ENCODE peak calls at places on chromosomes 13 and 19, in eight cellular contexts. One of them, this sample, is unnamed.

GRCh38 chr19:8224394-8225145 is 15.4 kb downstream of the CERS4 start:
- DNase-seq in NCI-H226: no peak
- DNase-seq in nephron progenitor cell: no peak
- DNase-seq in lower leg skin: peak
- DNase-seq in mucosa of gallbladder: no peak
- DNase-seq in stimulated activated naive CD4-positive, alpha-beta T cell: no peak
- DNase-seq in stimulated activated CD4-positive, alpha-beta T cell treated with anti-CD3 and anti-CD28 coated beads, Interleukin-1b, Interleukin-23, amount 100 ng/mL, for 24 hours: no peak
- DNase-seq in AG08396: no peak
- DNase-seq in this sample: no peak

GRCh38 chr13:42855416-42855815 is 74.0 kb downstream of the FAM216B start:
- DNase-seq in NCI-H226: no peak
- DNase-seq in nephron progenitor cell: no peak
- DNase-seq in lower leg skin: no peak
- DNase-seq in mucosa of gallbladder: no peak
- DNase-seq in stimulated activated naive CD4-positive, alpha-beta T cell: no peak
- DNase-seq in stimulated activated CD4-positive, alpha-beta T cell treated with anti-CD3 and anti-CD28 coated beads, Interleukin-1b, Interleukin-23, amount 100 ng/mL, for 24 hours: no peak
- DNase-seq in AG08396: no peak
- DNase-seq in this sample: no peak

GRCh38 chr13:113490496-113491417 is at the start of gene DCUN1D2:
- DNase-seq in NCI-H226: peak
- DNase-seq in nephron progenitor cell: peak
- DNase-seq in lower leg skin: peak
- DNase-seq in mucosa of gallbladder: peak
- DNase-seq in stimulated activated naive CD4-positive, alpha-beta T cell: peak
- DNase-seq in stimulated activated CD4-positive, alpha-beta T cell treated with anti-CD3 and anti-CD28 coated beads, Interleukin-1b, Interleukin-23, amount 100 ng/mL, for 24 hours: peak
- DNase-seq in AG08396: peak
- DNase-seq in this sample: peak

GRCh38 chr13:39036212-39036611 is 1.7 kb downstream of the PROSER1 start:
- DNase-seq in NCI-H226: no peak
- DNase-seq in nephron progenitor cell: no peak
- DNase-seq in lower leg skin: no peak
- DNase-seq in mucosa of gallbladder: no peak
- DNase-seq in stimulated activated naive CD4-positive, alpha-beta T cell: no peak
- DNase-seq in stimulated activated CD4-positive, alpha-beta T cell treated with anti-CD3 and anti-CD28 coated beads, Interleukin-1b, Interleukin-23, amount 100 ng/mL, for 24 hours: no peak
- DNase-seq in AG08396: no peak
- DNase-seq in this sample: no peak

GRCh38 chr19:6227941-6228325 is 51.8 kb downstream of the MLLT1 start:
- DNase-seq in NCI-H226: no peak
- DNase-seq in nephron progenitor cell: no peak
- DNase-seq in lower leg skin: no peak
- DNase-seq in mucosa of gallbladder: no peak
- DNase-seq in stimulated activated naive CD4-positive, alpha-beta T cell: no peak
- DNase-seq in stimulated activated CD4-positive, alpha-beta T cell treated with anti-CD3 and anti-CD28 coated beads, Interleukin-1b, Interleukin-23, amount 100 ng/mL, for 24 hours: no peak
- DNase-seq in AG08396: no peak
- DNase-seq in this sample: no peak

GRCh38 chr19:1985588-1986356 is 29.7 kb downstream of the BTBD2 start:
- DNase-seq in NCI-H226: no peak
- DNase-seq in nephron progenitor cell: no peak
- DNase-seq in lower leg skin: no peak
- DNase-seq in mucosa of gallbladder: no peak
- DNase-seq in stimulated activated naive CD4-positive, alpha-beta T cell: no peak
- DNase-seq in stimulated activated CD4-positive, alpha-beta T cell treated with anti-CD3 and anti-CD28 coated beads, Interleukin-1b, Interleukin-23, amount 100 ng/mL, for 24 hours: no peak
- DNase-seq in AG08396: no peak
- DNase-seq in this sample: no peak

GRCh38 chr19:14072535-14073231 is at the start of gene MISP3:
- DNase-seq in NCI-H226: no peak
- DNase-seq in nephron progenitor cell: peak
- DNase-seq in lower leg skin: peak
- DNase-seq in mucosa of gallbladder: peak
- DNase-seq in stimulated activated naive CD4-positive, alpha-beta T cell: no peak
- DNase-seq in stimulated activated CD4-positive, alpha-beta T cell treated with anti-CD3 and anti-CD28 coated beads, Interleukin-1b, Interleukin-23, amount 100 ng/mL, for 24 hours: no peak
- DNase-seq in AG08396: peak
- DNase-seq in this sample: no peak

GRCh38 chr13:111846396-111847174 is 220.4 kb upstream of the SOX1 start:
- DNase-seq in NCI-H226: no peak
- DNase-seq in nephron progenitor cell: no peak
- DNase-seq in lower leg skin: no peak
- DNase-seq in mucosa of gallbladder: no peak
- DNase-seq in stimulated activated naive CD4-positive, alpha-beta T cell: no peak
- DNase-seq in stimulated activated CD4-positive, alpha-beta T cell treated with anti-CD3 and anti-CD28 coated beads, Interleukin-1b, Interleukin-23, amount 100 ng/mL, for 24 hours: no peak
- DNase-seq in AG08396: no peak
- DNase-seq in this sample: no peak

GRCh38 chr19:29881386-29881785 is 60.7 kb upstream of the URI1 start:
- DNase-seq in NCI-H226: no peak
- DNase-seq in nephron progenitor cell: no peak
- DNase-seq in lower leg skin: no peak
- DNase-seq in mucosa of gallbladder: no peak
- DNase-seq in stimulated activated naive CD4-positive, alpha-beta T cell: no peak
- DNase-seq in stimulated activated CD4-positive, alpha-beta T cell treated with anti-CD3 and anti-CD28 coated beads, Interleukin-1b, Interleukin-23, amount 100 ng/mL, for 24 hours: no peak
- DNase-seq in AG08396: peak
- DNase-seq in this sample: no peak

GRCh38 chr13:27792393-27793218 is at the start of gene GSX1:
- DNase-seq in NCI-H226: peak
- DNase-seq in nephron progenitor cell: peak
- DNase-seq in lower leg skin: no peak
- DNase-seq in mucosa of gallbladder: peak
- DNase-seq in stimulated activated naive CD4-positive, alpha-beta T cell: no peak
- DNase-seq in stimulated activated CD4-positive, alpha-beta T cell treated with anti-CD3 and anti-CD28 coated beads, Interleukin-1b, Interleukin-23, amount 100 ng/mL, for 24 hours: no peak
- DNase-seq in AG08396: peak
- DNase-seq in this sample: no peak

GRCh38 chr19:35890113-35890650 is 10.2 kb downstream of the NFKBID start:
- DNase-seq in NCI-H226: no peak
- DNase-seq in nephron progenitor cell: no peak
- DNase-seq in lower leg skin: no peak
- DNase-seq in mucosa of gallbladder: no peak
- DNase-seq in stimulated activated naive CD4-positive, alpha-beta T cell: no peak
- DNase-seq in stimulated activated CD4-positive, alpha-beta T cell treated with anti-CD3 and anti-CD28 coated beads, Interleukin-1b, Interleukin-23, amount 100 ng/mL, for 24 hours: no peak
- DNase-seq in AG08396: no peak
- DNase-seq in this sample: no peak

GRCh38 chr13:60111726-60112125 is 52.0 kb downstream of the DIAPH3 start:
- DNase-seq in NCI-H226: no peak
- DNase-seq in nephron progenitor cell: no peak
- DNase-seq in lower leg skin: no peak
- DNase-seq in mucosa of gallbladder: no peak
- DNase-seq in stimulated activated naive CD4-positive, alpha-beta T cell: no peak
- DNase-seq in stimulated activated CD4-positive, alpha-beta T cell treated with anti-CD3 and anti-CD28 coated beads, Interleukin-1b, Interleukin-23, amount 100 ng/mL, for 24 hours: no peak
- DNase-seq in AG08396: no peak
- DNase-seq in this sample: no peak

GRCh38 chr13:112783135-112783945 is 93.5 kb downstream of the ATP11A start:
- DNase-seq in NCI-H226: no peak
- DNase-seq in nephron progenitor cell: no peak
- DNase-seq in lower leg skin: peak
- DNase-seq in mucosa of gallbladder: no peak
- DNase-seq in stimulated activated naive CD4-positive, alpha-beta T cell: no peak
- DNase-seq in stimulated activated CD4-positive, alpha-beta T cell treated with anti-CD3 and anti-CD28 coated beads, Interleukin-1b, Interleukin-23, amount 100 ng/mL, for 24 hours: no peak
- DNase-seq in AG08396: peak
- DNase-seq in this sample: no peak

GRCh38 chr13:96075953-96076543 is 13.9 kb upstream of the HS6ST3 start:
- DNase-seq in NCI-H226: no peak
- DNase-seq in nephron progenitor cell: no peak
- DNase-seq in lower leg skin: no peak
- DNase-seq in mucosa of gallbladder: no peak
- DNase-seq in stimulated activated naive CD4-positive, alpha-beta T cell: no peak
- DNase-seq in stimulated activated CD4-positive, alpha-beta T cell treated with anti-CD3 and anti-CD28 coated beads, Interleukin-1b, Interleukin-23, amount 100 ng/mL, for 24 hours: no peak
- DNase-seq in AG08396: peak
- DNase-seq in this sample: no peak

GRCh38 chr13:47117268-47117667 is 220.4 kb upstream of the HTR2A start:
- DNase-seq in NCI-H226: no peak
- DNase-seq in nephron progenitor cell: no peak
- DNase-seq in lower leg skin: no peak
- DNase-seq in mucosa of gallbladder: no peak
- DNase-seq in stimulated activated naive CD4-positive, alpha-beta T cell: no peak
- DNase-seq in stimulated activated CD4-positive, alpha-beta T cell treated with anti-CD3 and anti-CD28 coated beads, Interleukin-1b, Interleukin-23, amount 100 ng/mL, for 24 hours: no peak
- DNase-seq in AG08396: peak
- DNase-seq in this sample: no peak

GRCh38 chr13:37427843-37428494 is 170.6 kb downstream of the POSTN start:
- DNase-seq in NCI-H226: no peak
- DNase-seq in nephron progenitor cell: no peak
- DNase-seq in lower leg skin: no peak
- DNase-seq in mucosa of gallbladder: no peak
- DNase-seq in stimulated activated naive CD4-positive, alpha-beta T cell: no peak
- DNase-seq in stimulated activated CD4-positive, alpha-beta T cell treated with anti-CD3 and anti-CD28 coated beads, Interleukin-1b, Interleukin-23, amount 100 ng/mL, for 24 hours: no peak
- DNase-seq in AG08396: no peak
- DNase-seq in this sample: no peak

GRCh38 chr19:9060559-9061340 is 26.1 kb upstream of the OR1M1 start:
- DNase-seq in NCI-H226: no peak
- DNase-seq in nephron progenitor cell: no peak
- DNase-seq in lower leg skin: no peak
- DNase-seq in mucosa of gallbladder: no peak
- DNase-seq in stimulated activated naive CD4-positive, alpha-beta T cell: no peak
- DNase-seq in stimulated activated CD4-positive, alpha-beta T cell treated with anti-CD3 and anti-CD28 coated beads, Interleukin-1b, Interleukin-23, amount 100 ng/mL, for 24 hours: no peak
- DNase-seq in AG08396: no peak
- DNase-seq in this sample: no peak

GRCh38 chr13:33725340-33725739 is 92.6 kb upstream of the RFC3 start:
- DNase-seq in NCI-H226: no peak
- DNase-seq in nephron progenitor cell: no peak
- DNase-seq in lower leg skin: no peak
- DNase-seq in mucosa of gallbladder: no peak
- DNase-seq in stimulated activated naive CD4-positive, alpha-beta T cell: no peak
- DNase-seq in stimulated activated CD4-positive, alpha-beta T cell treated with anti-CD3 and anti-CD28 coated beads, Interleukin-1b, Interleukin-23, amount 100 ng/mL, for 24 hours: no peak
- DNase-seq in AG08396: no peak
- DNase-seq in this sample: no peak

GRCh38 chr13:26342898-26343297 is 89.0 kb downstream of the CDK8 start:
- DNase-seq in NCI-H226: no peak
- DNase-seq in nephron progenitor cell: no peak
- DNase-seq in lower leg skin: no peak
- DNase-seq in mucosa of gallbladder: no peak
- DNase-seq in stimulated activated naive CD4-positive, alpha-beta T cell: no peak
- DNase-seq in stimulated activated CD4-positive, alpha-beta T cell treated with anti-CD3 and anti-CD28 coated beads, Interleukin-1b, Interleukin-23, amount 100 ng/mL, for 24 hours: no peak
- DNase-seq in AG08396: no peak
- DNase-seq in this sample: no peak

GRCh38 chr19:40691421-40692211 is 1.2 kb upstream of the NUMBL start:
- DNase-seq in NCI-H226: no peak
- DNase-seq in nephron progenitor cell: peak
- DNase-seq in lower leg skin: no peak
- DNase-seq in mucosa of gallbladder: no peak
- DNase-seq in stimulated activated naive CD4-positive, alpha-beta T cell: no peak
- DNase-seq in stimulated activated CD4-positive, alpha-beta T cell treated with anti-CD3 and anti-CD28 coated beads, Interleukin-1b, Interleukin-23, amount 100 ng/mL, for 24 hours: no peak
- DNase-seq in AG08396: no peak
- DNase-seq in this sample: no peak

GRCh38 chr19:14517840-14518505 is at the start of gene DNAJB1:
- DNase-seq in NCI-H226: peak
- DNase-seq in nephron progenitor cell: peak
- DNase-seq in lower leg skin: peak
- DNase-seq in mucosa of gallbladder: peak
- DNase-seq in stimulated activated naive CD4-positive, alpha-beta T cell: no peak
- DNase-seq in stimulated activated CD4-positive, alpha-beta T cell treated with anti-CD3 and anti-CD28 coated beads, Interleukin-1b, Interleukin-23, amount 100 ng/mL, for 24 hours: no peak
- DNase-seq in AG08396: peak
- DNase-seq in this sample: peak

GRCh38 chr13:21240586-21240985 is 64.1 kb downstream of the MRPL57 start:
- DNase-seq in NCI-H226: no peak
- DNase-seq in nephron progenitor cell: no peak
- DNase-seq in lower leg skin: no peak
- DNase-seq in mucosa of gallbladder: no peak
- DNase-seq in stimulated activated naive CD4-positive, alpha-beta T cell: no peak
- DNase-seq in stimulated activated CD4-positive, alpha-beta T cell treated with anti-CD3 and anti-CD28 coated beads, Interleukin-1b, Interleukin-23, amount 100 ng/mL, for 24 hours: no peak
- DNase-seq in AG08396: no peak
- DNase-seq in this sample: no peak

GRCh38 chr19:32318884-32319520 is 26.4 kb upstream of the ZNF507 start:
- DNase-seq in NCI-H226: no peak
- DNase-seq in nephron progenitor cell: peak
- DNase-seq in lower leg skin: no peak
- DNase-seq in mucosa of gallbladder: no peak
- DNase-seq in stimulated activated naive CD4-positive, alpha-beta T cell: no peak
- DNase-seq in stimulated activated CD4-positive, alpha-beta T cell treated with anti-CD3 and anti-CD28 coated beads, Interleukin-1b, Interleukin-23, amount 100 ng/mL, for 24 hours: no peak
- DNase-seq in AG08396: no peak
- DNase-seq in this sample: no peak

GRCh38 chr19:16297575-16298178 is 26.9 kb upstream of the KLF2 start:
- DNase-seq in NCI-H226: no peak
- DNase-seq in nephron progenitor cell: no peak
- DNase-seq in lower leg skin: no peak
- DNase-seq in mucosa of gallbladder: no peak
- DNase-seq in stimulated activated naive CD4-positive, alpha-beta T cell: no peak
- DNase-seq in stimulated activated CD4-positive, alpha-beta T cell treated with anti-CD3 and anti-CD28 coated beads, Interleukin-1b, Interleukin-23, amount 100 ng/mL, for 24 hours: no peak
- DNase-seq in AG08396: no peak
- DNase-seq in this sample: no peak

GRCh38 chr13:97354808-97355207 is 79.2 kb upstream of the RAP2A start:
- DNase-seq in NCI-H226: no peak
- DNase-seq in nephron progenitor cell: no peak
- DNase-seq in lower leg skin: no peak
- DNase-seq in mucosa of gallbladder: no peak
- DNase-seq in stimulated activated naive CD4-positive, alpha-beta T cell: no peak
- DNase-seq in stimulated activated CD4-positive, alpha-beta T cell treated with anti-CD3 and anti-CD28 coated beads, Interleukin-1b, Interleukin-23, amount 100 ng/mL, for 24 hours: no peak
- DNase-seq in AG08396: no peak
- DNase-seq in this sample: no peak

GRCh38 chr19:1248454-1249297 is at the start of gene MIDN:
- DNase-seq in NCI-H226: peak
- DNase-seq in nephron progenitor cell: peak
- DNase-seq in lower leg skin: peak
- DNase-seq in mucosa of gallbladder: peak
- DNase-seq in stimulated activated naive CD4-positive, alpha-beta T cell: peak
- DNase-seq in stimulated activated CD4-positive, alpha-beta T cell treated with anti-CD3 and anti-CD28 coated beads, Interleukin-1b, Interleukin-23, amount 100 ng/mL, for 24 hours: no peak
- DNase-seq in AG08396: peak
- DNase-seq in this sample: peak

GRCh38 chr13:25738342-25738771 is 313.5 kb downstream of the SHISA2 start:
- DNase-seq in NCI-H226: peak
- DNase-seq in nephron progenitor cell: no peak
- DNase-seq in lower leg skin: no peak
- DNase-seq in mucosa of gallbladder: no peak
- DNase-seq in stimulated activated naive CD4-positive, alpha-beta T cell: no peak
- DNase-seq in stimulated activated CD4-positive, alpha-beta T cell treated with anti-CD3 and anti-CD28 coated beads, Interleukin-1b, Interleukin-23, amount 100 ng/mL, for 24 hours: no peak
- DNase-seq in AG08396: no peak
- DNase-seq in this sample: no peak

GRCh38 chr13:73268306-73268705 is 209.5 kb downstream of the KLF5 start:
- DNase-seq in NCI-H226: peak
- DNase-seq in nephron progenitor cell: no peak
- DNase-seq in lower leg skin: no peak
- DNase-seq in mucosa of gallbladder: no peak
- DNase-seq in stimulated activated naive CD4-positive, alpha-beta T cell: no peak
- DNase-seq in stimulated activated CD4-positive, alpha-beta T cell treated with anti-CD3 and anti-CD28 coated beads, Interleukin-1b, Interleukin-23, amount 100 ng/mL, for 24 hours: no peak
- DNase-seq in AG08396: peak
- DNase-seq in this sample: no peak

GRCh38 chr13:97849305-97849704 is 104.2 kb upstream of the IPO5 start:
- DNase-seq in NCI-H226: peak
- DNase-seq in nephron progenitor cell: no peak
- DNase-seq in lower leg skin: no peak
- DNase-seq in mucosa of gallbladder: no peak
- DNase-seq in stimulated activated naive CD4-positive, alpha-beta T cell: no peak
- DNase-seq in stimulated activated CD4-positive, alpha-beta T cell treated with anti-CD3 and anti-CD28 coated beads, Interleukin-1b, Interleukin-23, amount 100 ng/mL, for 24 hours: no peak
- DNase-seq in AG08396: peak
- DNase-seq in this sample: no peak

GRCh38 chr13:74774252-74774651 is 640.0 kb upstream of the KLF12 start:
- DNase-seq in NCI-H226: no peak
- DNase-seq in nephron progenitor cell: no peak
- DNase-seq in lower leg skin: no peak
- DNase-seq in mucosa of gallbladder: no peak
- DNase-seq in stimulated activated naive CD4-positive, alpha-beta T cell: no peak
- DNase-seq in stimulated activated CD4-positive, alpha-beta T cell treated with anti-CD3 and anti-CD28 coated beads, Interleukin-1b, Interleukin-23, amount 100 ng/mL, for 24 hours: no peak
- DNase-seq in AG08396: no peak
- DNase-seq in this sample: no peak

GRCh38 chr13:100547805-100548204 is 40.8 kb downstream of the GGACT start:
- DNase-seq in NCI-H226: no peak
- DNase-seq in nephron progenitor cell: no peak
- DNase-seq in lower leg skin: no peak
- DNase-seq in mucosa of gallbladder: no peak
- DNase-seq in stimulated activated naive CD4-positive, alpha-beta T cell: no peak
- DNase-seq in stimulated activated CD4-positive, alpha-beta T cell treated with anti-CD3 and anti-CD28 coated beads, Interleukin-1b, Interleukin-23, amount 100 ng/mL, for 24 hours: no peak
- DNase-seq in AG08396: no peak
- DNase-seq in this sample: no peak

GRCh38 chr19:18507727-18508440 is 14.0 kb downstream of the ELL start:
- DNase-seq in NCI-H226: no peak
- DNase-seq in nephron progenitor cell: no peak
- DNase-seq in lower leg skin: no peak
- DNase-seq in mucosa of gallbladder: no peak
- DNase-seq in stimulated activated naive CD4-positive, alpha-beta T cell: no peak
- DNase-seq in stimulated activated CD4-positive, alpha-beta T cell treated with anti-CD3 and anti-CD28 coated beads, Interleukin-1b, Interleukin-23, amount 100 ng/mL, for 24 hours: no peak
- DNase-seq in AG08396: no peak
- DNase-seq in this sample: no peak

GRCh38 chr19:54183431-54183830 is 5.9 kb downstream of the MBOAT7 start:
- DNase-seq in NCI-H226: no peak
- DNase-seq in nephron progenitor cell: no peak
- DNase-seq in lower leg skin: no peak
- DNase-seq in mucosa of gallbladder: no peak
- DNase-seq in stimulated activated naive CD4-positive, alpha-beta T cell: no peak
- DNase-seq in stimulated activated CD4-positive, alpha-beta T cell treated with anti-CD3 and anti-CD28 coated beads, Interleukin-1b, Interleukin-23, amount 100 ng/mL, for 24 hours: no peak
- DNase-seq in AG08396: no peak
- DNase-seq in this sample: no peak

GRCh38 chr19:28710278-28710677 is 502.7 kb downstream of the UQCRFS1 start:
- DNase-seq in NCI-H226: peak
- DNase-seq in nephron progenitor cell: peak
- DNase-seq in lower leg skin: no peak
- DNase-seq in mucosa of gallbladder: no peak
- DNase-seq in stimulated activated naive CD4-positive, alpha-beta T cell: no peak
- DNase-seq in stimulated activated CD4-positive, alpha-beta T cell treated with anti-CD3 and anti-CD28 coated beads, Interleukin-1b, Interleukin-23, amount 100 ng/mL, for 24 hours: no peak
- DNase-seq in AG08396: peak
- DNase-seq in this sample: no peak